ENCODE peak calls at places on chromosomes 16 and 17, in eight cellular contexts. N is AG10803; H is GM12864; C is dorsolateral prefrontal cortex; O is pancreas; Y is cardiac muscle cell; V is CD8-positive, alpha-beta memory T cell; M is foreskin fibroblast. K is an unnamed sample.

GRCh38 chr17:33442320-33442719 is 149.2 kb upstream of the ASIC2 start:
- DNase-seq in N (no peak), H (no peak), C (no peak), O (no peak), Y (no peak), V (no peak), M (no peak), K (no peak)

GRCh38 chr16:88815901-88816589 is 4.3 kb upstream of the APRT start:
- DNase-seq in N (no peak), H (no peak), C (no peak), O (no peak), Y (peak; percentile 45), V (no peak), M (no peak), K (no peak)

GRCh38 chr17:9519873-9520272 is 55.7 kb downstream of the STX8 start:
- DNase-seq in N (no peak), H (no peak), C (no peak), O (no peak), Y (no peak), V (no peak), M (no peak), K (no peak)

GRCh38 chr16:17318200-17318599 is 152.6 kb downstream of the XYLT1 start:
- DNase-seq in N (peak; percentile 82), H (no peak), C (no peak), O (peak; percentile 54), Y (no peak), V (no peak), M (peak; percentile 68), K (peak; percentile 12)

GRCh38 chr16:56950881-56951771 is 10.6 kb upstream of the CETP start:
- DNase-seq in N (peak; percentile 59), H (no peak), C (no peak), O (peak; percentile 65), Y (peak; percentile 75), V (peak; percentile 36), M (no peak), K (peak; percentile 66)

GRCh38 chr17:40602445-40603443 is 37.5 kb upstream of the CCR7 start:
- DNase-seq in N (no peak), H (peak; percentile 65), C (no peak), O (no peak), Y (peak; percentile 51), V (no peak), M (no peak), K (no peak)

GRCh38 chr17:2902546-2902945 is 106.3 kb downstream of the RAP1GAP2 start:
- DNase-seq in N (no peak), H (no peak), C (no peak), O (no peak), Y (no peak), V (no peak), M (no peak), K (no peak)

GRCh38 chr16:62253926-62254325 is 217.7 kb upstream of the CDH8 start:
- DNase-seq in N (no peak), H (no peak), C (no peak), O (no peak), Y (no peak), V (no peak), M (no peak), K (no peak)

GRCh38 chr17:6853764-6854442 is 22.4 kb upstream of the TEKT1 start:
- DNase-seq in N (no peak), H (no peak), C (peak; percentile 22), O (no peak), Y (no peak), V (no peak), M (no peak), K (no peak)

GRCh38 chr17:30831257-30831656 is 509 bp upstream of the ATAD5 start:
- DNase-seq in N (peak; percentile 8), H (no peak), C (no peak), O (no peak), Y (peak; percentile 18), V (no peak), M (no peak), K (peak; percentile 25)

GRCh38 chr16:49467540-49468372 is 94.2 kb downstream of the C16orf78 start:
- DNase-seq in N (no peak), H (no peak), C (no peak), O (no peak), Y (no peak), V (no peak), M (no peak), K (no peak)

GRCh38 chr16:74724820-74725549 is 24.3 kb upstream of the MLKL start:
- DNase-seq in N (no peak), H (no peak), C (peak; percentile 96), O (no peak), Y (no peak), V (no peak), M (peak; percentile 62), K (peak; percentile 56)

GRCh38 chr16:28063047-28063521 is 430 bp downstream of the GSG1L start:
- DNase-seq in N (peak; percentile 29), H (no peak), C (no peak), O (no peak), Y (peak; percentile 49), V (no peak), M (no peak), K (peak; percentile 13)

GRCh38 chr17:76735586-76736348 is 1.4 kb downstream of the SRSF2 start:
- DNase-seq in N (no peak), H (no peak), C (no peak), O (no peak), Y (no peak), V (no peak), M (no peak), K (no peak)

GRCh38 chr17:76734080-76734840 is 2.9 kb downstream of the SRSF2 start:
- DNase-seq in N (no peak), H (no peak), C (no peak), O (no peak), Y (no peak), V (no peak), M (no peak), K (peak; percentile 63)

GRCh38 chr17:76732734-76733617 is 4.2 kb downstream of the SRSF2 start:
- DNase-seq in N (peak; percentile 60), H (no peak), C (no peak), O (no peak), Y (no peak), V (no peak), M (no peak), K (no peak)

GRCh38 chr17:76735006-76735405 is 2.1 kb downstream of the SRSF2 start:
- DNase-seq in N (no peak), H (no peak), C (no peak), O (no peak), Y (no peak), V (no peak), M (no peak), K (peak; percentile 41)

GRCh38 chr17:76733618-76733957 is 3.5 kb downstream of the SRSF2 start:
- DNase-seq in N (no peak), H (no peak), C (no peak), O (no peak), Y (no peak), V (no peak), M (no peak), K (no peak)
- H3K4me3 ChIP-seq in N (no peak overlapping the region), H (peak overlapping the region; percentile 99), C (peak overlapping the region; percentile 99), O (no peak overlapping the region), Y (peak overlapping the region; percentile 90), V (no peak overlapping the region), M (peak overlapping the region; percentile 84), K (peak overlapping the region; percentile 95)

GRCh38 chr16:11400076-11400475 is 54.8 kb downstream of the RMI2 start:
- DNase-seq in N (no peak), H (no peak), C (no peak), O (no peak), Y (no peak), V (no peak), M (no peak), K (no peak)
- H3K4me3 ChIP-seq in N (no peak overlapping the region), H (no peak overlapping the region), C (no peak overlapping the region), O (no peak overlapping the region), Y (no peak overlapping the region), V (no peak overlapping the region), M (no peak overlapping the region), K (no peak overlapping the region)

GRCh38 chr16:669666-670065 is 1.7 kb downstream of the RHOT2 start:
- DNase-seq in N (no peak), H (no peak), C (no peak), O (no peak), Y (no peak), V (no peak), M (no peak), K (no peak)
- H3K4me3 ChIP-seq in N (peak overlapping the region; percentile 74), H (no peak overlapping the region), C (no peak overlapping the region), O (no peak overlapping the region), Y (no peak overlapping the region), V (no peak overlapping the region), M (peak overlapping the region; percentile 74), K (peak overlapping the region; percentile 79)

DNA sequence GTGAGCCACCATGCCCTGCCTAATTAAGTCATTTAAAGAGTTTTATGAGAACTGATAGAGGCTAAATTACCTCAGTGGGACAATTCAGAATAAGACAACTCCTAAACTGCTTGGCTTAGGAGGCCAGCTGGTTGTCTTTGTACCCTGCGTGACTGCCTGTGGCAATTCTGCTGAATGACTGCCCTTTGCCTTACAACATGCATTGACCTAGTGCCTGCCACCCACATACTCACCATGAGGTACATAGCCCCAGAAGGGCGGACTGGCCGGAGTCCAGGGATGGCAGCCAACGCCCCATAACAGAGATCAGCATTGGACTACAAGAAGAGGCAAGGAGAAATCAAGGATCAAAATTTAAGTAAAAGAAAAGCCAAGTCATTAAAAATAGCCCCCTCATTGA is 7.3 kb downstream of the TAT start:
- DNase-seq in N (no peak), H (no peak), C (no peak), O (no peak), Y (no peak), V (no peak), M (no peak), K (no peak)
- H3K4me3 ChIP-seq in N (no peak overlapping the region), H (no peak overlapping the region), C (no peak overlapping the region), O (no peak overlapping the region), Y (no peak overlapping the region), V (no peak overlapping the region), M (no peak overlapping the region), K (no peak overlapping the region)

GRCh38 chr17:19470529-19471261 is 59.7 kb downstream of the RNF112 start:
- DNase-seq in N (peak; percentile 59), H (no peak), C (no peak), O (peak; percentile 17), Y (no peak), V (no peak), M (no peak), K (no peak)
- H3K4me3 ChIP-seq in N (peak overlapping the region; percentile 26), H (no peak overlapping the region), C (no peak overlapping the region), O (no peak overlapping the region), Y (no peak overlapping the region), V (no peak overlapping the region), M (peak overlapping the region; percentile 47), K (no peak overlapping the region)

DNA sequence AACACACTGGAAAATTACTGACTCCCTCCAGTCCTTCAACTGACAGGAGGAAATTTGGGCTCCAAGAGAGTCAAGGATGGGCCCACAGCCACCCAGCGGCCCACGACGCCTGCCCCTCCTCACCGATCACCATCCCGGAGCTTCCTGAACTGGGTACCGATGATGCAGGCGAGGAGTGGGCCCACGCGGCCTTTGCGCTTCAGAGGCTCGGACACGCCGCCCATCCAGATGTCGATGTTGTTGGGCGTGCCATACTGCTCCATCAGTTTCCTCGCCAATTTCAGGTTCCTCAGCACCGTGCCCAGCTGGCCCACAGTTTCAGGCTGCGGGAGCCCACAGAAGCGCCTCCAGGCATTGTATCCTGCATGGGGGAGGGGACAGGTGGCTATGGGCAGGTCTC is 9.2 kb downstream of the MPO start:
- DNase-seq in N (no peak), H (no peak), C (no peak), O (no peak), Y (no peak), V (no peak), M (no peak), K (no peak)
- H3K4me3 ChIP-seq in N (no peak overlapping the region), H (no peak overlapping the region), C (no peak overlapping the region), O (no peak overlapping the region), Y (no peak overlapping the region), V (no peak overlapping the region), M (no peak overlapping the region), K (no peak overlapping the region)

GRCh38 chr17:14738652-14738988 is 437.7 kb downstream of the HS3ST3B1 start:
- DNase-seq in N (no peak), H (no peak), C (no peak), O (no peak), Y (no peak), V (no peak), M (no peak), K (no peak)
- H3K4me3 ChIP-seq in N (no peak overlapping the region), H (no peak overlapping the region), C (no peak overlapping the region), O (no peak overlapping the region), Y (no peak overlapping the region), V (no peak overlapping the region), M (no peak overlapping the region), K (no peak overlapping the region)

K was measured in fibroblast of pulmonary artery.